ENCODE peak calls at places on chromosomes 5 and 9, in five cellular contexts. R is HTR-8/SVneo, G is iris pigment epithelial cell, W is bronchial epithelial cell, H is HCT116. J is an unnamed sample.

GRCh38 chr9:129109952-129110739 is 447 bp downstream of the CRAT start:
- DNase-seq in R (peak; percentile 17), G (peak; percentile 16), W (no peak), H (no peak), J (peak; percentile 29)

GRCh38 chr5:41908374-41909079 is 4.4 kb downstream of the RIMOC1 start:
- DNase-seq in R (no peak), G (peak; percentile 78), W (peak; percentile 60), H (no peak), J (no peak)

GRCh38 chr5:145341842-145342241 is 493.3 kb downstream of the PRELID2 start:
- DNase-seq in R (no peak), G (peak; percentile 64), W (peak; percentile 59), H (no peak), J (no peak)

GRCh38 chr9:70933318-70933717 is 188.1 kb downstream of the TRPM3 start:
- DNase-seq in R (no peak), G (no peak), W (no peak), H (no peak), J (no peak)

GRCh38 chr5:17224858-17225436 is 7.5 kb downstream of the BASP1 start:
- DNase-seq in R (no peak), G (peak; percentile 85), W (peak; percentile 57), H (no peak), J (no peak)

GRCh38 chr5:76820491-76820890 is 1.7 kb downstream of the F2RL1 start:
- DNase-seq in R (no peak), G (no peak), W (peak; percentile 70), H (no peak), J (no peak)

GRCh38 chr9:12819436-12820185 is 44.8 kb downstream of the LURAP1L start:
- DNase-seq in R (no peak), G (no peak), W (no peak), H (peak; percentile 28), J (no peak)

GRCh38 chr5:178577376-178577839 is 12.8 kb downstream of the COL23A1 start:
- DNase-seq in R (no peak), G (no peak), W (no peak), H (no peak), J (no peak)

GRCh38 chr9:112274600-112274999 is 58.8 kb downstream of the PTBP3 start:
- DNase-seq in R (no peak), G (no peak), W (no peak), H (no peak), J (no peak)

GRCh38 chr5:169745441-169746146 is 108.5 kb downstream of the DOCK2 start:
- DNase-seq in R (no peak), G (peak; percentile 56), W (peak; percentile 83), H (no peak), J (no peak)

GRCh38 chr9:133057553-133057952 is 4.2 kb upstream of the CEL start:
- DNase-seq in R (no peak), G (no peak), W (no peak), H (no peak), J (no peak)

GRCh38 chr5:168552146-168552545 is 23.0 kb downstream of the FBLL1 start:
- DNase-seq in R (no peak), G (peak; percentile 93), W (peak; percentile 5), H (no peak), J (peak; percentile 17)

J was measured in HS-27A.